ENCODE peak calls at places on chromosomes 16 and 17, in four cellular contexts. C is DND-41, N is pancreas, Q is HCT116. H is an unnamed sample.
A peak's percentile ranks its signal among the peaks of the same experiment; 100 is the strongest.

GRCh38 chr16:27401768-27402568 is at the start of gene IL21R:
- DNase-seq in Q (no peak), C (peak; percentile 95), N (peak; percentile 18), H (peak; percentile 89)

GRCh38 chr17:6104956-6105355 is 34.8 kb downstream of the WSCD1 start:
- DNase-seq in Q (no peak), N (no peak), C (no peak), H (no peak)

GRCh38 chr17:47219621-47220475 is 10.7 kb downstream of the MYL4 start:
- DNase-seq in C (no peak), Q (no peak), N (no peak), H (no peak)

GRCh38 chr17:49130891-49131290 is 1.7 kb upstream of the B4GALNT2 start:
- DNase-seq in N (no peak), Q (no peak), C (no peak), H (no peak)

GRCh38 chr16:20300312-20301097 is 26.8 kb downstream of the GP2 start:
- DNase-seq in N (peak; percentile 80), Q (peak; percentile 42), C (peak; percentile 46), H (no peak)

GRCh38 chr17:43917348-43918025 is 10.2 kb upstream of the MPP2 start:
- DNase-seq in Q (no peak), N (no peak), C (no peak), H (peak; percentile 19)

GRCh38 chr17:56914641-56915263 is 903 bp upstream of the TRIM25 start:
- DNase-seq in N (no peak), Q (peak; percentile 33), C (peak; percentile 33), H (no peak)

GRCh38 chr16:69399361-69399760 is 13.6 kb upstream of the TERF2 start:
- DNase-seq in Q (no peak), N (no peak), C (no peak), H (no peak)

GRCh38 chr17:82016875-82017459 is 5.7 kb downstream of the CENPX start:
- DNase-seq in Q (no peak), N (no peak), C (no peak), H (no peak)

GRCh38 chr16:70804153-70804728 is 3.3 kb upstream of the VAC14 start:
- DNase-seq in N (no peak), C (no peak), Q (no peak), H (no peak)

GRCh38 chr17:63881935-63882601 is at the start of gene GH2:
- DNase-seq in N (peak; percentile 47), Q (peak; percentile 56), C (peak; percentile 66), H (peak; percentile 42)

GRCh38 chr17:17433260-17433659 is 43.5 kb upstream of the MED9 start:
- DNase-seq in Q (no peak), C (peak; percentile 32), N (no peak), H (no peak)

GRCh38 chr16:1333149-1333812 is at the start of gene BAIAP3:
- DNase-seq in N (no peak), Q (no peak), C (no peak), H (peak; percentile 37)

GRCh38 chr16:64242510-64242909 is 879.4 kb downstream of the CDH11 start:
- DNase-seq in Q (no peak), N (no peak), C (no peak), H (no peak)

GRCh38 chr17:57750930-57751329 is 5.8 kb upstream of the CCDC182 start:
- DNase-seq in Q (no peak), N (no peak), C (no peak), H (no peak)

GRCh38 chr16:79848739-79849518 is 248.4 kb upstream of the MAF start:
- DNase-seq in C (no peak), Q (no peak), N (no peak), H (no peak)

GRCh38 chr16:24853830-24854229 is 8.1 kb downstream of the SLC5A11 start:
- DNase-seq in C (no peak), Q (no peak), N (no peak), H (no peak)

GRCh38 chr17:61333151-61333550 is 66.5 kb upstream of the TBX2 start:
- DNase-seq in N (no peak), Q (no peak), C (no peak), H (no peak)

GRCh38 chr16:89697616-89698331 is 3.7 kb downstream of the SPATA2L start:
- DNase-seq in N (peak; percentile 55), C (no peak), Q (no peak), H (no peak)

GRCh38 chr16:60206511-60206910 is 1472.4 kb upstream of the GOT2 start:
- DNase-seq in C (no peak), N (no peak), Q (no peak), H (no peak)

GRCh38 chr17:69715656-69716055 is 301.2 kb downstream of the MAP2K6 start:
- DNase-seq in Q (no peak), C (no peak), N (no peak), H (no peak)

GRCh38 chr16:89890200-89890599 is 16.8 kb downstream of the TCF25 start:
- DNase-seq in N (no peak), C (no peak), Q (no peak), H (no peak)

GRCh38 chr17:42525221-42525620 is 10.8 kb upstream of the NAGLU start:
- DNase-seq in N (no peak), Q (no peak), C (no peak), H (no peak)
- H3K4me1 ChIP-seq in N (peaks cover 6% of the 10 kb centered on the region), Q (peaks cover 69% of the 10 kb centered on the region), C (peaks cover 18% of the 10 kb centered on the region), H (peaks cover 6% of the 10 kb centered on the region)

GRCh38 chr16:85652431-85653221 is 36.1 kb downstream of the GINS2 start:
- DNase-seq in C (no peak), Q (no peak), N (peak; percentile 85), H (no peak)
- H3K4me3 ChIP-seq in C (no peak overlapping the region), Q (no peak overlapping the region), N (no peak overlapping the region), H (no peak overlapping the region)

GRCh38 chr17:29617481-29618271 is 5.0 kb downstream of the CORO6 start:
- DNase-seq in C (peak; percentile 89), Q (peak; percentile 50), N (peak; percentile 83), H (peak; percentile 77)
- H3K4me1 ChIP-seq in C (peaks cover 44% of the 10 kb centered on the region), Q (peaks cover 68% of the 10 kb centered on the region), N (peaks cover 27% of the 10 kb centered on the region), H (peaks cover 65% of the 10 kb centered on the region)

GRCh38 chr16:86037999-86038922 is 139.3 kb downstream of the IRF8 start:
- DNase-seq in C (no peak), N (peak; percentile 59), Q (no peak), H (no peak)
- H3K4me3 ChIP-seq in C (no peak overlapping the region), N (no peak overlapping the region), Q (no peak overlapping the region), H (no peak overlapping the region)

H was measured in effector memory CD4-positive, alpha-beta T cell.